ENCODE peak calls at places on chromosomes 12 and 14, in nine cellular contexts. One of them, this sample, is unnamed.

GRCh38 chr12:56431850-56432249 is 17.4 kb downstream of the TIMELESS start:
- DNase-seq in thoracic aorta: no peak
- DNase-seq in tibial nerve: no peak
- DNase-seq in PC-3: no peak
- DNase-seq in OCI-LY7: no peak
- DNase-seq in fibroblast of lung: no peak
- DNase-seq in uterus: no peak
- DNase-seq in lower lobe of right lung: no peak
- DNase-seq in pancreas: no peak
- DNase-seq in this sample: no peak

GRCh38 chr14:90624732-90625444 is 191.3 kb downstream of the TTC7B start:
- DNase-seq in lower lobe of right lung: no peak
- DNase-seq in OCI-LY7: no peak
- DNase-seq in PC-3: no peak
- DNase-seq in uterus: no peak
- DNase-seq in pancreas: no peak
- DNase-seq in tibial nerve: no peak
- DNase-seq in thoracic aorta: no peak
- DNase-seq in fibroblast of lung: no peak
- DNase-seq in this sample: no peak

GRCh38 chr14:86897704-86898513 is 1095.1 kb downstream of the GALC start:
- DNase-seq in fibroblast of lung: no peak
- DNase-seq in OCI-LY7: no peak
- DNase-seq in PC-3: no peak
- DNase-seq in lower lobe of right lung: no peak
- DNase-seq in uterus: no peak
- DNase-seq in thoracic aorta: no peak
- DNase-seq in tibial nerve: no peak
- DNase-seq in pancreas: no peak
- DNase-seq in this sample: no peak

GRCh38 chr14:58593977-58594376 is 43.8 kb upstream of the DACT1 start:
- DNase-seq in fibroblast of lung: no peak
- DNase-seq in lower lobe of right lung: no peak
- DNase-seq in thoracic aorta: no peak
- DNase-seq in uterus: no peak
- DNase-seq in tibial nerve: no peak
- DNase-seq in PC-3: no peak
- DNase-seq in OCI-LY7: no peak
- DNase-seq in pancreas: no peak
- DNase-seq in this sample: no peak

GRCh38 chr14:100422556-100423420 is 99.6 kb downstream of the SLC25A47 start:
- DNase-seq in PC-3: peak; percentile 28
- DNase-seq in OCI-LY7: no peak
- DNase-seq in tibial nerve: no peak
- DNase-seq in fibroblast of lung: peak; percentile 56
- DNase-seq in uterus: no peak
- DNase-seq in lower lobe of right lung: no peak
- DNase-seq in pancreas: no peak
- DNase-seq in thoracic aorta: no peak
- DNase-seq in this sample: peak; percentile 41

GRCh38 chr14:92615451-92615850 is 101.9 kb downstream of the RIN3 start:
- DNase-seq in OCI-LY7: no peak
- DNase-seq in lower lobe of right lung: no peak
- DNase-seq in pancreas: no peak
- DNase-seq in thoracic aorta: no peak
- DNase-seq in uterus: no peak
- DNase-seq in PC-3: peak; percentile 22
- DNase-seq in tibial nerve: no peak
- DNase-seq in fibroblast of lung: no peak
- DNase-seq in this sample: no peak

GRCh38 chr14:78401866-78402265 is 231.7 kb downstream of the NRXN3 start:
- DNase-seq in tibial nerve: no peak
- DNase-seq in pancreas: no peak
- DNase-seq in OCI-LY7: no peak
- DNase-seq in fibroblast of lung: peak; percentile 42
- DNase-seq in lower lobe of right lung: no peak
- DNase-seq in PC-3: no peak
- DNase-seq in uterus: no peak
- DNase-seq in thoracic aorta: no peak
- DNase-seq in this sample: peak; percentile 1

GRCh38 chr12:100877776-100878175 is 83.2 kb downstream of the ANO4 start:
- DNase-seq in thoracic aorta: no peak
- DNase-seq in fibroblast of lung: no peak
- DNase-seq in pancreas: no peak
- DNase-seq in tibial nerve: no peak
- DNase-seq in uterus: no peak
- DNase-seq in PC-3: no peak
- DNase-seq in OCI-LY7: no peak
- DNase-seq in lower lobe of right lung: no peak
- DNase-seq in this sample: no peak

GRCh38 chr12:67155863-67156262 is 113.3 kb upstream of the CAND1 start:
- DNase-seq in fibroblast of lung: peak; percentile 43
- DNase-seq in PC-3: peak; percentile 53
- DNase-seq in pancreas: no peak
- DNase-seq in OCI-LY7: no peak
- DNase-seq in tibial nerve: no peak
- DNase-seq in thoracic aorta: no peak
- DNase-seq in uterus: no peak
- DNase-seq in lower lobe of right lung: no peak
- DNase-seq in this sample: peak; percentile 14

GRCh38 chr12:67161322-67161918 is 107.7 kb upstream of the CAND1 start:
- DNase-seq in lower lobe of right lung: no peak
- DNase-seq in OCI-LY7: peak; percentile 49
- DNase-seq in tibial nerve: no peak
- DNase-seq in pancreas: peak; percentile 36
- DNase-seq in uterus: no peak
- DNase-seq in fibroblast of lung: peak; percentile 29
- DNase-seq in thoracic aorta: no peak
- DNase-seq in PC-3: peak; percentile 68
- DNase-seq in this sample: peak; percentile 62
- TF ChIP-seq CTCF in lower lobe of right lung: peak; percentile 50
- TF ChIP-seq CTCF in OCI-LY7: peak; percentile 79
- TF ChIP-seq CTCF in tibial nerve: peak; percentile 37
- TF ChIP-seq CTCF in pancreas: peak; percentile 34
- TF ChIP-seq CTCF in uterus: peak; percentile 12
- TF ChIP-seq CTCF in fibroblast of lung: peak; percentile 50
- TF ChIP-seq CTCF in thoracic aorta: no peak
- TF ChIP-seq CTCF in PC-3: peak; percentile 74
- TF ChIP-seq CTCF in this sample: peak; percentile 70

DNA sequence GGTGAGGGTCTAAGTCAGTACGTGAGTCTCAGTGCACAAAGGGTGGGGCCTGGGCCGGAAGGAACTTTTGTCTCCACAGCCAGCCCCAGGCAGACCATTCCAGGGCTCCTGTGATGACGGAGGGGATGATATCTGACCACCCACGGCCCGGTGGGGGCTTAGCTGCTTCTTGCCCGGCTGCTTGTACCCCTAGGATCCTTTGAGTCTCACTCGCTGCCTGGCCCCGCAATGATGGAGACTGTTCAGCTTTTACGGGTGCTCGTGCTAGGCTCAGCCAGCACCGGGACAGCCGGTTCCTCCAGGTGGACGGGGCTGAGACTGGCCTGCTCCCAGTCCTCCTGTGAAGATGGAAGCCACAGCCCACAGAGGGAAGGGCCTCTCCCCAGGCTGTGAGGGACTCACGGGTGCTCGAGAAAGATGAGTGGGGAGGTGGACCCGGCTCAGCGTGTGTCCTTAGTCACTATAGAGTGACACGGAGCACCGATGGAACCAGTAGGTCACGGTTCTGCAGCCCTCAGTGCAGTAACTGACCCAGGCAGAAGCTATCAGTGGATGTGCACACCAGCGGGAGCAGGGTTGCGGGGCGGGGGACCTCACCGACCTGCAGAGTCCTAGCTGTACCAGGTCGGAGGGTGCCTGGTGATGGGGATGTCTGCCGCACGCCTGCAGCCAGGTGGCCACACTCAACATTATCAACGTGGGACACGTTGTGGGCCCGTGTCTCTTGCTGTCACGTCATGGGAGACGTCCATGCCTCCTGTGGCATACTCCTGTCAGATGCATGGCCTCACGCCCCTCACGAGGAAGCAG is 55.0 kb downstream of the ADGRD1 start:
- DNase-seq in lower lobe of right lung: peak; percentile 41
- DNase-seq in OCI-LY7: no peak
- DNase-seq in thoracic aorta: no peak
- DNase-seq in PC-3: no peak
- DNase-seq in tibial nerve: no peak
- DNase-seq in uterus: no peak
- DNase-seq in fibroblast of lung: no peak
- DNase-seq in pancreas: no peak
- DNase-seq in this sample: no peak
- H3K4me1 ChIP-seq in lower lobe of right lung: peaks cover 3% of the 10 kb centered on the region
- H3K4me1 ChIP-seq in OCI-LY7: peaks cover 9% of the 10 kb centered on the region
- H3K4me1 ChIP-seq in thoracic aorta: no peaks in the 10 kb centered on the region
- H3K4me1 ChIP-seq in PC-3: no peaks in the 10 kb centered on the region
- H3K4me1 ChIP-seq in tibial nerve: peaks cover 33% of the 10 kb centered on the region
- H3K4me1 ChIP-seq in uterus: no peaks in the 10 kb centered on the region
- H3K4me1 ChIP-seq in fibroblast of lung: no peaks in the 10 kb centered on the region
- H3K4me1 ChIP-seq in pancreas: no peaks in the 10 kb centered on the region
- H3K4me1 ChIP-seq in this sample: no peaks in the 10 kb centered on the region

GRCh38 chr14:85546390-85546789 is 16.4 kb downstream of the FLRT2 start:
- DNase-seq in uterus: no peak
- DNase-seq in lower lobe of right lung: no peak
- DNase-seq in PC-3: no peak
- DNase-seq in thoracic aorta: no peak
- DNase-seq in OCI-LY7: no peak
- DNase-seq in fibroblast of lung: no peak
- DNase-seq in pancreas: no peak
- DNase-seq in tibial nerve: no peak
- DNase-seq in this sample: no peak
- H3K9me3 ChIP-seq in uterus: no peaks in the 10 kb centered on the region
- H3K9me3 ChIP-seq in lower lobe of right lung: no peaks in the 10 kb centered on the region
- H3K9me3 ChIP-seq in PC-3: peaks cover 6% of the 10 kb centered on the region
- H3K9me3 ChIP-seq in thoracic aorta: no peaks in the 10 kb centered on the region
- H3K9me3 ChIP-seq in OCI-LY7: no peaks in the 10 kb centered on the region
- H3K9me3 ChIP-seq in fibroblast of lung: no peaks in the 10 kb centered on the region
- H3K9me3 ChIP-seq in pancreas: no peaks in the 10 kb centered on the region
- H3K9me3 ChIP-seq in tibial nerve: peaks cover 4% of the 10 kb centered on the region
- H3K9me3 ChIP-seq in this sample: no peaks in the 10 kb centered on the region

GRCh38 chr12:44497044-44497443 is 379.1 kb downstream of the NELL2 start:
- DNase-seq in lower lobe of right lung: no peak
- DNase-seq in fibroblast of lung: no peak
- DNase-seq in pancreas: no peak
- DNase-seq in PC-3: peak; percentile 9
- DNase-seq in uterus: no peak
- DNase-seq in tibial nerve: no peak
- DNase-seq in thoracic aorta: no peak
- DNase-seq in OCI-LY7: peak; percentile 12
- DNase-seq in this sample: no peak
- TF ChIP-seq CTCF in lower lobe of right lung: no peak
- TF ChIP-seq CTCF in fibroblast of lung: no peak
- TF ChIP-seq CTCF in pancreas: no peak
- TF ChIP-seq CTCF in PC-3: peak; percentile 49
- TF ChIP-seq CTCF in uterus: no peak
- TF ChIP-seq CTCF in tibial nerve: no peak
- TF ChIP-seq CTCF in thoracic aorta: no peak
- TF ChIP-seq CTCF in OCI-LY7: peak; percentile 65
- TF ChIP-seq CTCF in this sample: peak; percentile 45

GRCh38 chr12:93438266-93439050 is 3.3 kb downstream of the UBE2N start:
- DNase-seq in uterus: no peak
- DNase-seq in lower lobe of right lung: no peak
- DNase-seq in PC-3: no peak
- DNase-seq in OCI-LY7: no peak
- DNase-seq in tibial nerve: no peak
- DNase-seq in fibroblast of lung: no peak
- DNase-seq in pancreas: no peak
- DNase-seq in thoracic aorta: no peak
- DNase-seq in this sample: no peak
- H3K4me1 ChIP-seq in uterus: peaks cover 3% of the 10 kb centered on the region
- H3K4me1 ChIP-seq in lower lobe of right lung: peaks cover 61% of the 10 kb centered on the region
- H3K4me1 ChIP-seq in PC-3: peaks cover 39% of the 10 kb centered on the region
- H3K4me1 ChIP-seq in OCI-LY7: peaks cover 74% of the 10 kb centered on the region
- H3K4me1 ChIP-seq in tibial nerve: peaks cover 68% of the 10 kb centered on the region
- H3K4me1 ChIP-seq in fibroblast of lung: peaks cover 10% of the 10 kb centered on the region
- H3K4me1 ChIP-seq in pancreas: peaks cover 19% of the 10 kb centered on the region
- H3K4me1 ChIP-seq in thoracic aorta: peaks cover 46% of the 10 kb centered on the region
- H3K4me1 ChIP-seq in this sample: peaks cover 20% of the 10 kb centered on the region

This sample was measured in A673.